ENCODE peak calls at places on chromosome 10, in seven cellular contexts. S, K, L, B, A, O and R are unnamed samples.

GRCh38 chr10:49568235-49568634 is 29.3 kb upstream of the ERCC6 start:
- DNase-seq in K (no peak), L (no peak), O (no peak), B (peak; percentile 96), S (no peak), A (no peak), R (peak; percentile 40)

GRCh38 chr10:34152434-34152833 is 662.7 kb downstream of the PARD3 start:
- DNase-seq in S (no peak), K (no peak), A (no peak), O (no peak), B (no peak), L (no peak), R (no peak)

GRCh38 chr10:110918269-110918632 is 729 bp downstream of the BBIP1 start:
- DNase-seq in A (peak; percentile 79), K (peak; percentile 97), O (peak; percentile 97), L (no peak), S (no peak), B (peak; percentile 97), R (peak; percentile 85)

GRCh38 chr10:62761115-62761514 is 43.4 kb upstream of the ADO start:
- DNase-seq in A (no peak), L (no peak), K (no peak), B (no peak), O (no peak), S (no peak), R (no peak)

GRCh38 chr10:84156768-84157167 is 16.8 kb upstream of the GPR15LG start:
- DNase-seq in A (peak; percentile 25), L (no peak), S (no peak), K (no peak), B (peak; percentile 3), O (peak; percentile 33), R (no peak)

GRCh38 chr10:122267849-122268737 is 3.0 kb upstream of the BTBD16 start:
- DNase-seq in L (no peak), K (peak; percentile 43), B (no peak), S (peak; percentile 54), O (peak; percentile 56), A (peak; percentile 35), R (no peak)

GRCh38 chr10:109993551-109993950 is 14.2 kb upstream of the ADD3 start:
- DNase-seq in O (no peak), S (no peak), K (no peak), B (no peak), L (no peak), A (no peak), R (no peak)

GRCh38 chr10:103761075-103761920 is 94.1 kb downstream of the SH3PXD2A start:
- DNase-seq in B (no peak), K (no peak), S (no peak), O (no peak), A (no peak), L (no peak), R (no peak)

GRCh38 chr10:70190581-70190980 is 20.3 kb upstream of the SAR1A start:
- DNase-seq in B (peak; percentile 58), L (no peak), O (no peak), K (no peak), S (no peak), A (no peak), R (no peak)

GRCh38 chr10:113025487-113025886 is 75.4 kb downstream of the TCF7L2 start:
- DNase-seq in K (no peak), A (no peak), B (no peak), L (no peak), S (no peak), O (no peak), R (no peak)

GRCh38 chr10:74586088-74586585 is 240.3 kb upstream of the KAT6B start:
- DNase-seq in A (no peak), O (no peak), S (peak; percentile 34), K (no peak), L (peak; percentile 80), B (no peak), R (no peak)

GRCh38 chr10:1206601-1207000 is 150.4 kb downstream of the WDR37 start:
- DNase-seq in O (no peak), K (no peak), L (no peak), B (no peak), S (no peak), A (no peak), R (no peak)

GRCh38 chr10:113097046-113097415 is 147.0 kb downstream of the TCF7L2 start:
- DNase-seq in L (no peak), S (no peak), B (no peak), O (no peak), K (no peak), A (no peak), R (no peak)

GRCh38 chr10:125064681-125065492 is 95.5 kb downstream of the CTBP2 start:
- DNase-seq in K (no peak), A (no peak), O (no peak), B (peak; percentile 94), L (no peak), S (peak; percentile 93), R (peak; percentile 86)

GRCh38 chr10:44974628-44975431 is 3.8 kb downstream of the DEPP1 start:
- DNase-seq in S (peak; percentile 74), K (peak; percentile 84), B (peak; percentile 62), A (no peak), L (peak; percentile 57), O (peak; percentile 83), R (no peak)

GRCh38 chr10:80356563-80356999 is at the start of the genes DYDC1 and DYDC2:
- DNase-seq in O (peak; percentile 63), L (peak; percentile 6), K (no peak), B (no peak), S (no peak), A (no peak), R (no peak)

GRCh38 chr10:87776328-87776727 is 41.7 kb downstream of the ATAD1 start:
- DNase-seq in L (no peak), B (no peak), S (no peak), A (no peak), O (no peak), K (no peak), R (no peak)

GRCh38 chr10:8158439-8159071 is 104.1 kb downstream of the GATA3 start:
- DNase-seq in S (no peak), K (no peak), O (no peak), L (no peak), B (no peak), A (no peak), R (no peak)

GRCh38 chr10:42992156-42992956 is 84.5 kb upstream of the RET start:
- DNase-seq in L (no peak), A (no peak), O (no peak), B (no peak), K (no peak), S (no peak), R (no peak)

GRCh38 chr10:8034666-8035640 is 19.5 kb upstream of the GATA3 start:
- DNase-seq in A (no peak), K (no peak), S (peak; percentile 9), B (no peak), O (no peak), L (peak; percentile 7), R (peak; percentile 23)

GRCh38 chr10:124747745-124748144 is 3.6 kb upstream of the FAM53B start:
- DNase-seq in L (no peak), O (no peak), A (no peak), S (no peak), K (no peak), B (no peak), R (no peak)

GRCh38 chr10:13160934-13161266 is 458 bp upstream of the MCM10 start:
- DNase-seq in O (no peak), A (no peak), S (no peak), B (no peak), L (no peak), K (no peak), R (no peak)

GRCh38 chr10:30980951-30981616 is 50.6 kb downstream of the ZNF438 start:
- DNase-seq in L (no peak), S (no peak), O (peak; percentile 81), K (peak; percentile 88), B (peak; percentile 76), A (no peak), R (peak; percentile 31)

GRCh38 chr10:52071814-52072213 is 242.3 kb upstream of the DKK1 start:
- DNase-seq in B (no peak), K (no peak), L (no peak), A (no peak), S (no peak), O (peak; percentile 36), R (no peak)

GRCh38 chr10:92751827-92752226 is 62.1 kb downstream of the HHEX start:
- DNase-seq in L (no peak), O (no peak), A (no peak), B (no peak), K (no peak), S (no peak), R (no peak)

GRCh38 chr10:111410740-111411139 is 333.9 kb downstream of the ADRA2A start:
- DNase-seq in A (no peak), O (no peak), B (peak; percentile 67), L (no peak), S (no peak), K (no peak), R (no peak)